ENCODE peak calls at places on chromosomes 6 and 20, in seven cellular contexts. One of them, this sample, is unnamed.

GRCh38 chr6:100719883-100720682 is 161.0 kb downstream of the ASCC3 start:
- DNase-seq in nephron progenitor cell: no peak
- DNase-seq in H4: peak; percentile 14
- DNase-seq in HTR-8/SVneo: peak; percentile 3
- DNase-seq in fibroblast of the conjunctiva: peak; percentile 32
- DNase-seq in HFFc6: peak; percentile 37
- DNase-seq in stimulated activated naive CD4-positive, alpha-beta T cell: no peak
- DNase-seq in this sample: no peak

GRCh38 chr6:49915035-49915434 is 48.7 kb upstream of the CRISP1 start:
- DNase-seq in nephron progenitor cell: no peak
- DNase-seq in H4: no peak
- DNase-seq in HTR-8/SVneo: no peak
- DNase-seq in fibroblast of the conjunctiva: no peak
- DNase-seq in HFFc6: no peak
- DNase-seq in stimulated activated naive CD4-positive, alpha-beta T cell: no peak
- DNase-seq in this sample: no peak

GRCh38 chr20:52434453-52434852 is 242.9 kb upstream of the ZFP64 start:
- DNase-seq in nephron progenitor cell: no peak
- DNase-seq in H4: no peak
- DNase-seq in HTR-8/SVneo: no peak
- DNase-seq in fibroblast of the conjunctiva: no peak
- DNase-seq in HFFc6: no peak
- DNase-seq in stimulated activated naive CD4-positive, alpha-beta T cell: no peak
- DNase-seq in this sample: no peak

GRCh38 chr6:18551228-18551627 is 164.1 kb downstream of the RNF144B start:
- DNase-seq in nephron progenitor cell: no peak
- DNase-seq in H4: peak; percentile 54
- DNase-seq in HTR-8/SVneo: no peak
- DNase-seq in fibroblast of the conjunctiva: peak; percentile 82
- DNase-seq in HFFc6: peak; percentile 69
- DNase-seq in stimulated activated naive CD4-positive, alpha-beta T cell: no peak
- DNase-seq in this sample: no peak

GRCh38 chr6:75396005-75396800 is 97.4 kb downstream of the FILIP1 start:
- DNase-seq in nephron progenitor cell: no peak
- DNase-seq in H4: no peak
- DNase-seq in HTR-8/SVneo: no peak
- DNase-seq in fibroblast of the conjunctiva: no peak
- DNase-seq in HFFc6: peak; percentile 30
- DNase-seq in stimulated activated naive CD4-positive, alpha-beta T cell: no peak
- DNase-seq in this sample: no peak

GRCh38 chr20:22652685-22653568 is 68.6 kb upstream of the FOXA2 start:
- DNase-seq in nephron progenitor cell: peak; percentile 33
- DNase-seq in H4: peak; percentile 68
- DNase-seq in HTR-8/SVneo: no peak
- DNase-seq in fibroblast of the conjunctiva: no peak
- DNase-seq in HFFc6: no peak
- DNase-seq in stimulated activated naive CD4-positive, alpha-beta T cell: no peak
- DNase-seq in this sample: no peak

GRCh38 chr6:142225552-142225951 is 76.3 kb upstream of the ADGRG6 start:
- DNase-seq in nephron progenitor cell: no peak
- DNase-seq in H4: no peak
- DNase-seq in HTR-8/SVneo: no peak
- DNase-seq in fibroblast of the conjunctiva: no peak
- DNase-seq in HFFc6: no peak
- DNase-seq in stimulated activated naive CD4-positive, alpha-beta T cell: no peak
- DNase-seq in this sample: no peak

GRCh38 chr20:4949833-4950178 is 51.5 kb downstream of the SLC23A2 start:
- DNase-seq in nephron progenitor cell: no peak
- DNase-seq in H4: peak; percentile 19
- DNase-seq in HTR-8/SVneo: no peak
- DNase-seq in fibroblast of the conjunctiva: peak; percentile 26
- DNase-seq in HFFc6: no peak
- DNase-seq in stimulated activated naive CD4-positive, alpha-beta T cell: no peak
- DNase-seq in this sample: no peak

GRCh38 chr6:107786709-107787588 is 37.2 kb downstream of the SCML4 start:
- DNase-seq in nephron progenitor cell: peak; percentile 21
- DNase-seq in H4: no peak
- DNase-seq in HTR-8/SVneo: no peak
- DNase-seq in fibroblast of the conjunctiva: no peak
- DNase-seq in HFFc6: no peak
- DNase-seq in stimulated activated naive CD4-positive, alpha-beta T cell: peak; percentile 72
- DNase-seq in this sample: peak; percentile 64

GRCh38 chr20:14997791-14998190 is 660.4 kb upstream of the FLRT3 start:
- DNase-seq in nephron progenitor cell: no peak
- DNase-seq in H4: peak; percentile 78
- DNase-seq in HTR-8/SVneo: no peak
- DNase-seq in fibroblast of the conjunctiva: peak; percentile 58
- DNase-seq in HFFc6: no peak
- DNase-seq in stimulated activated naive CD4-positive, alpha-beta T cell: no peak
- DNase-seq in this sample: no peak

GRCh38 chr20:2826655-2827054 is 10.5 kb downstream of the TMEM239 start:
- DNase-seq in nephron progenitor cell: no peak
- DNase-seq in H4: no peak
- DNase-seq in HTR-8/SVneo: no peak
- DNase-seq in fibroblast of the conjunctiva: no peak
- DNase-seq in HFFc6: no peak
- DNase-seq in stimulated activated naive CD4-positive, alpha-beta T cell: no peak
- DNase-seq in this sample: no peak

GRCh38 chr6:142233945-142234682 is 67.7 kb upstream of the ADGRG6 start:
- DNase-seq in nephron progenitor cell: no peak
- DNase-seq in H4: no peak
- DNase-seq in HTR-8/SVneo: no peak
- DNase-seq in fibroblast of the conjunctiva: no peak
- DNase-seq in HFFc6: no peak
- DNase-seq in stimulated activated naive CD4-positive, alpha-beta T cell: no peak
- DNase-seq in this sample: no peak

GRCh38 chr6:151330130-151330715 is 61.1 kb downstream of the ZBTB2 start:
- DNase-seq in nephron progenitor cell: no peak
- DNase-seq in H4: no peak
- DNase-seq in HTR-8/SVneo: no peak
- DNase-seq in fibroblast of the conjunctiva: peak; percentile 90
- DNase-seq in HFFc6: peak; percentile 67
- DNase-seq in stimulated activated naive CD4-positive, alpha-beta T cell: no peak
- DNase-seq in this sample: no peak

GRCh38 chr6:133017581-133017980 is 203.2 kb downstream of the RPS12 start:
- DNase-seq in nephron progenitor cell: no peak
- DNase-seq in H4: peak; percentile 16
- DNase-seq in HTR-8/SVneo: no peak
- DNase-seq in fibroblast of the conjunctiva: peak; percentile 12
- DNase-seq in HFFc6: no peak
- DNase-seq in stimulated activated naive CD4-positive, alpha-beta T cell: no peak
- DNase-seq in this sample: no peak

GRCh38 chr20:43583982-43584432 is 6.7 kb upstream of the IFT52 start:
- DNase-seq in nephron progenitor cell: no peak
- DNase-seq in H4: peak; percentile 78
- DNase-seq in HTR-8/SVneo: peak; percentile 92
- DNase-seq in fibroblast of the conjunctiva: peak; percentile 96
- DNase-seq in HFFc6: peak; percentile 86
- DNase-seq in stimulated activated naive CD4-positive, alpha-beta T cell: no peak
- DNase-seq in this sample: no peak

GRCh38 chr20:25750765-25751696 is 54.4 kb upstream of the ZNF337 start:
- DNase-seq in nephron progenitor cell: no peak
- DNase-seq in H4: no peak
- DNase-seq in HTR-8/SVneo: no peak
- DNase-seq in fibroblast of the conjunctiva: peak; percentile 10
- DNase-seq in HFFc6: peak; percentile 32
- DNase-seq in stimulated activated naive CD4-positive, alpha-beta T cell: peak; percentile 67
- DNase-seq in this sample: peak; percentile 42

GRCh38 chr20:51287628-51288413 is 254.7 kb downstream of the NFATC2 start:
- DNase-seq in nephron progenitor cell: no peak
- DNase-seq in H4: no peak
- DNase-seq in HTR-8/SVneo: no peak
- DNase-seq in fibroblast of the conjunctiva: no peak
- DNase-seq in HFFc6: no peak
- DNase-seq in stimulated activated naive CD4-positive, alpha-beta T cell: no peak
- DNase-seq in this sample: no peak

GRCh38 chr6:54204921-54205511 is 93.8 kb downstream of the MLIP start:
- DNase-seq in nephron progenitor cell: no peak
- DNase-seq in H4: no peak
- DNase-seq in HTR-8/SVneo: no peak
- DNase-seq in fibroblast of the conjunctiva: no peak
- DNase-seq in HFFc6: no peak
- DNase-seq in stimulated activated naive CD4-positive, alpha-beta T cell: no peak
- DNase-seq in this sample: no peak

GRCh38 chr20:23627501-23627900 is 10.3 kb downstream of the CST3 start:
- DNase-seq in nephron progenitor cell: no peak
- DNase-seq in H4: no peak
- DNase-seq in HTR-8/SVneo: no peak
- DNase-seq in fibroblast of the conjunctiva: no peak
- DNase-seq in HFFc6: no peak
- DNase-seq in stimulated activated naive CD4-positive, alpha-beta T cell: no peak
- DNase-seq in this sample: no peak

GRCh38 chr6:44388135-44388487 is 605 bp downstream of the CDC5L start:
- DNase-seq in nephron progenitor cell: no peak
- DNase-seq in H4: no peak
- DNase-seq in HTR-8/SVneo: no peak
- DNase-seq in fibroblast of the conjunctiva: no peak
- DNase-seq in HFFc6: no peak
- DNase-seq in stimulated activated naive CD4-positive, alpha-beta T cell: no peak
- DNase-seq in this sample: peak; percentile 13

GRCh38 chr6:40719671-40720374 is 132.7 kb upstream of the LRFN2 start:
- DNase-seq in nephron progenitor cell: no peak
- DNase-seq in H4: peak; percentile 55
- DNase-seq in HTR-8/SVneo: peak; percentile 39
- DNase-seq in fibroblast of the conjunctiva: peak; percentile 6
- DNase-seq in HFFc6: peak; percentile 5
- DNase-seq in stimulated activated naive CD4-positive, alpha-beta T cell: no peak
- DNase-seq in this sample: no peak

GRCh38 chr6:107435798-107436197 is 23.6 kb downstream of the PDSS2 start:
- DNase-seq in nephron progenitor cell: no peak
- DNase-seq in H4: no peak
- DNase-seq in HTR-8/SVneo: no peak
- DNase-seq in fibroblast of the conjunctiva: no peak
- DNase-seq in HFFc6: no peak
- DNase-seq in stimulated activated naive CD4-positive, alpha-beta T cell: no peak
- DNase-seq in this sample: no peak

GRCh38 chr6:137495652-137496391 is 1.6 kb upstream of the OLIG3 start:
- DNase-seq in nephron progenitor cell: no peak
- DNase-seq in H4: no peak
- DNase-seq in HTR-8/SVneo: no peak
- DNase-seq in fibroblast of the conjunctiva: no peak
- DNase-seq in HFFc6: no peak
- DNase-seq in stimulated activated naive CD4-positive, alpha-beta T cell: no peak
- DNase-seq in this sample: no peak

GRCh38 chr6:89298680-89299450 is 16.2 kb downstream of the GABRR2 start:
- DNase-seq in nephron progenitor cell: no peak
- DNase-seq in H4: peak; percentile 57
- DNase-seq in HTR-8/SVneo: peak; percentile 76
- DNase-seq in fibroblast of the conjunctiva: peak; percentile 16
- DNase-seq in HFFc6: no peak
- DNase-seq in stimulated activated naive CD4-positive, alpha-beta T cell: peak; percentile 32
- DNase-seq in this sample: peak; percentile 41

GRCh38 chr20:58483470-58483869 is 31.7 kb downstream of the APCDD1L start:
- DNase-seq in nephron progenitor cell: no peak
- DNase-seq in H4: no peak
- DNase-seq in HTR-8/SVneo: no peak
- DNase-seq in fibroblast of the conjunctiva: no peak
- DNase-seq in HFFc6: no peak
- DNase-seq in stimulated activated naive CD4-positive, alpha-beta T cell: no peak
- DNase-seq in this sample: no peak

GRCh38 chr6:39887692-39888450 is 46.4 kb downstream of the MOCS1 start:
- DNase-seq in nephron progenitor cell: peak; percentile 20
- DNase-seq in H4: no peak
- DNase-seq in HTR-8/SVneo: peak; percentile 90
- DNase-seq in fibroblast of the conjunctiva: peak; percentile 78
- DNase-seq in HFFc6: peak; percentile 91
- DNase-seq in stimulated activated naive CD4-positive, alpha-beta T cell: no peak
- DNase-seq in this sample: no peak

GRCh38 chr20:31740208-31740607 is 1.1 kb downstream of the TPX2 start:
- DNase-seq in nephron progenitor cell: no peak
- DNase-seq in H4: no peak
- DNase-seq in HTR-8/SVneo: peak; percentile 57
- DNase-seq in fibroblast of the conjunctiva: no peak
- DNase-seq in HFFc6: peak; percentile 47
- DNase-seq in stimulated activated naive CD4-positive, alpha-beta T cell: no peak
- DNase-seq in this sample: no peak

GRCh38 chr6:154341876-154342275 is 14.7 kb downstream of the IPCEF1 start:
- DNase-seq in nephron progenitor cell: no peak
- DNase-seq in H4: no peak
- DNase-seq in HTR-8/SVneo: peak; percentile 33
- DNase-seq in fibroblast of the conjunctiva: no peak
- DNase-seq in HFFc6: no peak
- DNase-seq in stimulated activated naive CD4-positive, alpha-beta T cell: no peak
- DNase-seq in this sample: no peak

GRCh38 chr20:3616250-3616649 is 46.9 kb downstream of the GFRA4 start:
- DNase-seq in nephron progenitor cell: no peak
- DNase-seq in H4: peak; percentile 11
- DNase-seq in HTR-8/SVneo: peak; percentile 26
- DNase-seq in fibroblast of the conjunctiva: no peak
- DNase-seq in HFFc6: peak; percentile 36
- DNase-seq in stimulated activated naive CD4-positive, alpha-beta T cell: no peak
- DNase-seq in this sample: no peak

GRCh38 chr20:57434390-57434700 is 43.1 kb downstream of the RBM38 start:
- DNase-seq in nephron progenitor cell: no peak
- DNase-seq in H4: no peak
- DNase-seq in HTR-8/SVneo: no peak
- DNase-seq in fibroblast of the conjunctiva: no peak
- DNase-seq in HFFc6: no peak
- DNase-seq in stimulated activated naive CD4-positive, alpha-beta T cell: no peak
- DNase-seq in this sample: no peak

GRCh38 chr6:169825558-169826225 is 74.3 kb downstream of the ERMARD start:
- DNase-seq in nephron progenitor cell: no peak
- DNase-seq in H4: no peak
- DNase-seq in HTR-8/SVneo: no peak
- DNase-seq in fibroblast of the conjunctiva: no peak
- DNase-seq in HFFc6: no peak
- DNase-seq in stimulated activated naive CD4-positive, alpha-beta T cell: no peak
- DNase-seq in this sample: no peak

GRCh38 chr6:169236988-169237387 is 16.7 kb downstream of the THBS2 start:
- DNase-seq in nephron progenitor cell: no peak
- DNase-seq in H4: no peak
- DNase-seq in HTR-8/SVneo: no peak
- DNase-seq in fibroblast of the conjunctiva: no peak
- DNase-seq in HFFc6: no peak
- DNase-seq in stimulated activated naive CD4-positive, alpha-beta T cell: no peak
- DNase-seq in this sample: no peak